ENCODE peak calls at places on chromosomes 4 and X, in ten cellular contexts. K, Y, Q, R, C, D, F, M, X and O are unnamed samples.

GRCh38 chr4:68074397-68074796 is 55.3 kb downstream of the TMPRSS11F start:
- DNase-seq in C (no peak), M (no peak), Q (no peak), Y (no peak), R (no peak), F (no peak), X (peak), D (no peak), K (no peak), O (peak)

GRCh38 chr4:337932-338758 is 531 bp downstream of the ZNF141 start:
- DNase-seq in Q (peak), M (no peak), X (peak), D (peak), F (peak), R (no peak), C (peak), Y (peak), K (no peak), O (no peak)

GRCh38 chr4:178577933-178578332 is 1135.7 kb upstream of the AGA start:
- DNase-seq in Y (no peak), R (peak), Q (peak), D (no peak), X (no peak), C (peak), K (no peak), M (peak), F (peak), O (no peak)

GRCh38 chr4:113749178-113749577 is 12.4 kb downstream of the CAMK2D start:
- DNase-seq in R (no peak), X (no peak), Q (no peak), F (peak), K (no peak), M (no peak), Y (no peak), D (no peak), C (no peak), O (no peak)

GRCh38 chr4:103171006-103171405 is 27.1 kb downstream of the CENPE start:
- DNase-seq in Y (no peak), R (no peak), X (no peak), F (peak), K (no peak), C (no peak), D (no peak), Q (no peak), M (no peak), O (no peak)

GRCh38 chr4:186715077-186715476 is 8.6 kb downstream of the FAT1 start:
- DNase-seq in Q (no peak), R (no peak), C (no peak), M (no peak), D (no peak), Y (no peak), K (no peak), X (no peak), F (no peak), O (no peak)

GRCh38 chr4:174873931-174874330 is 44.2 kb upstream of the ADAM29 start:
- DNase-seq in D (no peak), K (peak), C (peak), Q (no peak), F (no peak), X (peak), R (peak), Y (no peak), M (peak), O (no peak)

GRCh38 chrX:17039826-17040225 is 93.4 kb downstream of the REPS2 start:
- DNase-seq in X (peak), R (no peak), Q (no peak), Y (no peak), D (no peak), K (no peak), F (peak), M (peak), C (no peak), O (no peak)

GRCh38 chr4:38182334-38182998 is 222.3 kb downstream of the PTTG2 start:
- DNase-seq in Y (peak), K (no peak), R (no peak), Q (no peak), C (no peak), D (no peak), M (no peak), F (no peak), X (no peak), O (no peak)

GRCh38 chr4:158170691-158171455 is 2.0 kb downstream of the GASK1B start:
- DNase-seq in F (peak), M (peak), C (no peak), K (no peak), Y (peak), R (no peak), D (no peak), X (peak), Q (no peak), O (peak)

GRCh38 chrX:20224814-20225487 is 41.8 kb downstream of the RPS6KA3 start:
- DNase-seq in K (no peak), X (peak), D (no peak), Q (no peak), Y (no peak), R (peak), F (peak), C (no peak), M (peak), O (no peak)

GRCh38 chr4:29708473-29708872 is 1011.7 kb upstream of the PCDH7 start:
- DNase-seq in C (peak), K (no peak), Y (no peak), Q (no peak), X (no peak), F (peak), R (no peak), M (peak), D (no peak), O (peak)

GRCh38 chr4:102620697-102621497 is 119.7 kb downstream of the NFKB1 start:
- DNase-seq in Q (peak), C (peak), F (peak), K (peak), Y (no peak), R (peak), M (peak), D (peak), X (peak), O (no peak)

GRCh38 chr4:100431416-100431815 is 86.4 kb downstream of the EMCN start:
- DNase-seq in C (no peak), Q (no peak), R (no peak), M (no peak), D (no peak), F (no peak), K (no peak), X (no peak), Y (no peak), O (no peak)

GRCh38 chr4:112112590-112113170 is 32.6 kb upstream of the FAM241A start:
- DNase-seq in D (no peak), Y (no peak), C (no peak), M (peak), X (no peak), K (no peak), F (peak), R (no peak), Q (no peak), O (no peak)

GRCh38 chrX:153863251-153863991 is 22.6 kb downstream of the L1CAM start:
- DNase-seq in D (no peak), R (no peak), Y (no peak), Q (no peak), M (no peak), K (no peak), F (no peak), X (no peak), C (no peak), O (no peak)

GRCh38 chr4:130395871-130396270 is 1299.9 kb downstream of the C4orf33 start:
- DNase-seq in F (peak), R (no peak), Y (no peak), M (peak), K (no peak), D (no peak), Q (no peak), X (peak), C (peak), O (no peak)
- H3K27ac ChIP-seq in F (no peak), R (no peak), Y (no peak), M (peak), K (no peak), D (no peak), Q (no peak), X (no peak), C (peak), O (peak)

GRCh38 chr4:1571986-1572385 is 112.1 kb downstream of the FAM53A start:
- DNase-seq in F (no peak), R (no peak), C (no peak), Q (no peak), K (no peak), X (no peak), Y (peak), M (no peak), D (no peak), O (no peak)
- H3K27ac ChIP-seq in F (no peak), R (no peak), C (no peak), Q (peak), K (no peak), X (no peak), Y (no peak), M (no peak), D (no peak), O (no peak)

DNA sequence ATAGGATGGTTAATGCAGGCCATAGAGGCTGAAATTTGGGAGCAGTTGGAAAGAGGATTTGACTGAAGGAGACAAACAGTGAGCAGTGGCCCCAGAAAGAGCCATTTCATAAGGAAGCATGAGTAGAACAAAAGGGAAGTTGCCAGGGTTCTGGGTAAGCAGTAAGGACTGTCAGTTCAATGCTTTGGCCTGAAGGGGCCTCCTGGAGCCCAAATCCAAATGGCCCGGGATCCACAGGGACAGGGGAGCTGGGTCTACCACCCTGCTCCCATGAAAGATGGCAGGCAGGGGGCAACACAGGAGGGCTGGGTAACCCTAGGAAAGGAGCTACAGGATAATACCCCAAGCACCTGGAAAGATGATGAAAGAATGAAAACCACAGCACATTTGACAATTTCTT is 4.1 kb upstream of the INTS6L start:
- DNase-seq in Y (no peak), C (peak), M (no peak), K (no peak), F (no peak), R (peak), X (no peak), D (no peak), Q (no peak), O (no peak)
- H3K27ac ChIP-seq in Y (no peak), C (no peak), M (no peak), K (no peak), F (no peak), R (no peak), X (no peak), D (no peak), Q (no peak), O (no peak)

DNA sequence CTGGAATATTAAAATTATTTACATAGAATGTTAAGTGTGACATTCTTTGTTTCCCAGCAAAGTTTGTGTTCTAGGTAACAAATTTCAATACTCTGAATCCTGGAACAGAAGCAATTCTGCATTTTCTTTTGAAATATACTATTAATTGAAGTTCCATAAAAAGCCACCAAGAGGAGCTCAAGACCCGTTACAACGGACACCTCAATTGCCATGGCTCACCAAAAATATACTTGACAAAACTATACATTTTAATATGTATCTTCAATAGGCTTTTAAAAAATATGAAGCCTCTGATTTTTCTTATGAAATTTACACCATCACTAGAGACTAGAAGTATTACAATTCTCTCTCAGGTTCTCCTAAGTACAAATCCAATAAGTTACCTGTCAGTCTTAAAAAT is 111.4 kb downstream of the NYX start:
- DNase-seq in D (no peak), K (no peak), X (peak), M (peak), Y (no peak), F (peak), R (peak), Q (peak), C (peak), O (no peak)
- H3K27ac ChIP-seq in D (no peak), K (no peak), X (peak), M (no peak), Y (no peak), F (no peak), R (no peak), Q (no peak), C (no peak), O (no peak)

DNA sequence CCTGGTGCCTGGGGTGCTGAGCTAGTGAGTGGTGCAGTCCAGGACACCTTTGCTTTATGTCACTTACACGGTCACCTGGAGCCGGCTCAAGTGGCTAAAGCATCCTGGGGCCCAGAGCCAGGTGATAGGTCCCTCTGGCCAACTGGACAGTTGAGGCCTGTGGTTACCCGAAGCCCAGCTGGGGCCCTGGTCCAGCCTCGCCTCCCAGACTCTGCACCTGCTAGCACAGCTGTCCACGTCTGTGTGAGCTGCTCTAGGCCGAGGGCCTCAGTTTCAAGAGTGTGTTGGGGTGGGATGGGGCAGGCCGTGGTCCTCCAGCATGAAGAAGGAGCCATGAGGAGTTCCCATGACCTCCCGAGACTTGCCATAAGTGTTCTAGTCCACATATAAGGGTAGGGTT is 7.7 kb upstream of the ADD1 start:
- DNase-seq in K (no peak), Q (no peak), R (no peak), F (no peak), D (peak), M (no peak), C (no peak), X (no peak), Y (peak), O (no peak)
- H3K27ac ChIP-seq in K (no peak), Q (no peak), R (no peak), F (no peak), D (peak), M (no peak), C (no peak), X (no peak), Y (no peak), O (no peak)